ENCODE peak calls at places on chromosomes 2 and 18, in nine cellular contexts. E, Q, G, O, Y, M, R, U and X are unnamed samples.

GRCh38 chr2:28735511-28735910 is 16.1 kb upstream of the PPP1CB start:
- DNase-seq in R (no peak), Q (no peak), O (no peak), G (no peak), U (no peak), Y (no peak), M (no peak), E (no peak), X (no peak)

GRCh38 chr2:107303964-107304363 is 418.0 kb upstream of the ST6GAL2 start:
- DNase-seq in Q (no peak), M (no peak), U (no peak), E (no peak), O (no peak), Y (no peak), G (no peak), R (peak; percentile 10), X (no peak)

GRCh38 chr18:9918016-9918680 is 4.3 kb downstream of the VAPA start:
- DNase-seq in Y (no peak), E (peak; percentile 67), U (peak; percentile 31), R (no peak), G (peak; percentile 13), M (peak; percentile 56), O (no peak), Q (no peak), X (no peak)

GRCh38 chr2:128775064-128775347 is 456.3 kb upstream of the HS6ST1 start:
- DNase-seq in Q (no peak), R (no peak), M (no peak), U (no peak), E (no peak), G (no peak), O (no peak), Y (no peak), X (no peak)

GRCh38 chr2:234044157-234044556 is 6.3 kb upstream of the SPP2 start:
- DNase-seq in U (no peak), Y (no peak), G (no peak), M (peak; percentile 75), R (no peak), E (peak; percentile 93), Q (no peak), O (no peak), X (no peak)

GRCh38 chr18:46449499-46449898 is 207.5 kb downstream of the LOXHD1 start:
- DNase-seq in O (no peak), R (no peak), E (no peak), G (no peak), M (no peak), Y (no peak), U (no peak), Q (no peak), X (no peak)

GRCh38 chr2:231810905-231811304 is 24.7 kb downstream of the COPS7B start:
- DNase-seq in Y (no peak), E (peak; percentile 56), O (no peak), R (no peak), Q (no peak), M (peak; percentile 80), G (no peak), U (peak; percentile 24), X (no peak)

GRCh38 chr2:191927319-191927867 is 80.5 kb upstream of the CAVIN2 start:
- DNase-seq in R (no peak), Y (no peak), M (peak; percentile 82), E (peak; percentile 55), U (peak; percentile 45), G (peak; percentile 41), Q (no peak), O (no peak), X (no peak)

GRCh38 chr2:9057939-9058761 is 54.7 kb upstream of the MBOAT2 start:
- DNase-seq in G (no peak), U (peak; percentile 9), R (no peak), E (no peak), Y (no peak), Q (no peak), O (no peak), M (peak; percentile 50), X (no peak)

GRCh38 chr2:119803101-119803500 is 43.4 kb downstream of the PTPN4 start:
- DNase-seq in M (no peak), Q (no peak), R (no peak), G (no peak), U (no peak), E (no peak), Y (no peak), O (no peak), X (no peak)

GRCh38 chr18:42028232-42028832 is 73.3 kb downstream of the PIK3C3 start:
- DNase-seq in R (no peak), M (peak; percentile 62), U (peak; percentile 18), Y (no peak), O (no peak), E (peak; percentile 29), G (peak; percentile 7), Q (no peak), X (peak; percentile 53)

GRCh38 chr2:9096761-9097160 is 93.3 kb upstream of the MBOAT2 start:
- DNase-seq in R (no peak), M (no peak), G (no peak), Q (no peak), E (no peak), U (no peak), Y (no peak), O (no peak), X (no peak)

GRCh38 chr2:71530246-71530986 is 77.1 kb downstream of the DYSF start:
- DNase-seq in M (peak; percentile 70), O (no peak), Q (no peak), G (peak; percentile 83), R (peak; percentile 47), Y (peak; percentile 37), E (peak; percentile 62), U (peak; percentile 77), X (peak; percentile 62)

GRCh38 chr2:70962885-70963878 is 15.2 kb upstream of the ANKRD53 start:
- DNase-seq in G (no peak), R (no peak), U (no peak), O (no peak), E (no peak), Q (no peak), Y (peak; percentile 26), M (no peak), X (no peak)

GRCh38 chr2:28581312-28581711 is 85.5 kb downstream of the PLB1 start:
- DNase-seq in Q (no peak), G (no peak), U (no peak), E (no peak), M (no peak), R (no peak), O (no peak), Y (no peak), X (no peak)

GRCh38 chr2:203683421-203683820 is 23.0 kb upstream of the CD28 start:
- DNase-seq in E (no peak), Y (no peak), G (no peak), O (no peak), U (no peak), Q (no peak), R (no peak), M (no peak), X (no peak)

GRCh38 chr2:225184948-225185347 is 142.7 kb upstream of the DOCK10 start:
- DNase-seq in U (no peak), Q (no peak), R (no peak), G (no peak), Y (no peak), E (no peak), O (no peak), M (no peak), X (no peak)

GRCh38 chr2:37820471-37820991 is 104.6 kb upstream of the RMDN2 start:
- DNase-seq in Q (no peak), G (no peak), Y (no peak), O (no peak), R (no peak), U (no peak), E (no peak), M (peak; percentile 18), X (no peak)

GRCh38 chr2:100060875-100061274 is 81.5 kb downstream of the AFF3 start:
- DNase-seq in Q (no peak), R (no peak), G (no peak), E (no peak), O (no peak), U (no peak), M (no peak), Y (no peak), X (no peak)

GRCh38 chr2:29053680-29054400 is 20.5 kb downstream of the PCARE start:
- DNase-seq in O (peak; percentile 17), U (peak; percentile 71), Q (no peak), R (no peak), E (peak; percentile 43), Y (peak; percentile 3), M (peak; percentile 40), G (no peak), X (no peak)

GRCh38 chr2:76870581-76870980 is 651.6 kb downstream of the LRRTM4 start:
- DNase-seq in G (no peak), E (no peak), Y (no peak), R (no peak), U (no peak), M (no peak), Q (no peak), O (no peak), X (no peak)

GRCh38 chr2:1677833-1678165 is 66.5 kb downstream of the PXDN start:
- DNase-seq in U (no peak), M (no peak), Q (no peak), G (no peak), O (no peak), Y (no peak), R (no peak), E (no peak), X (no peak)

GRCh38 chr2:61179701-61180639 is 18.0 kb downstream of the C2orf74 start:
- DNase-seq in Q (peak; percentile 62), E (peak; percentile 47), O (peak; percentile 83), R (no peak), U (no peak), M (peak; percentile 89), Y (no peak), G (no peak), X (peak; percentile 19)
- H3K4me3 ChIP-seq in Q (peak overlapping the region; percentile 88), E (peak overlapping the region; percentile 68), O (peak overlapping the region; percentile 10), R (no peak overlapping the region), U (no peak overlapping the region), M (peak overlapping the region; percentile 86), Y (no peak overlapping the region), G (no peak overlapping the region), X (no peak overlapping the region)

DNA sequence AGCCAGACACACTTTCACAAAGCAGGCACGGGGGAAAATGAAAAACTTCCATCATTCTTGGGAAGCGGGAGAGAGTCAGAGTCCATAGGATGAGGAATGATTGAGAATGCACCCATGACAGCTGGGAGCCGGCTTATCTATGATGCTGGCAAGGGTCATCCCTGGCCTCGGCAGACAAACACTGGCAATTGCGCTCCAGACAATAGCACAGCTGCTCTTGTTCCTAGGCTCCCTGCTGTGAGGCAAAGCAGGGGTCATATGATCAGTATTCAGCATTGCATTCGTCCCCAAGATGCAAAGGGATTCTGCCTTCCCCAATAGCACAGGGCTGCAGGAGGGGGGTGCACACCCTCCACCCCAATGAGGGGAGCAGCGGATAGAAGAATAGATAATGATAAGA is 33.0 kb downstream of the CYRIA start:
- DNase-seq in R (no peak), O (no peak), G (no peak), U (peak; percentile 26), Q (no peak), M (no peak), Y (no peak), E (no peak), X (no peak)
- H3K4me1 ChIP-seq in R (no peaks in the 10 kb centered on the region), O (peaks cover 14% of the 10 kb centered on the region), G (no peaks in the 10 kb centered on the region), U (no peaks in the 10 kb centered on the region), Q (peaks cover 80% of the 10 kb centered on the region), M (no peaks in the 10 kb centered on the region), Y (no peaks in the 10 kb centered on the region), E (no peaks in the 10 kb centered on the region), X (no peaks in the 10 kb centered on the region)

GRCh38 chr2:101766871-101767739 is 69.6 kb downstream of the MAP4K4 start:
- DNase-seq in R (no peak), Q (no peak), U (peak; percentile 96), O (no peak), Y (no peak), G (no peak), M (peak; percentile 93), E (peak; percentile 87), X (peak; percentile 38)
- H3K4me3 ChIP-seq in R (no peak overlapping the region), Q (no peak overlapping the region), U (no peak overlapping the region), O (no peak overlapping the region), Y (no peak overlapping the region), G (peak overlapping the region; percentile 1), M (peak overlapping the region; percentile 25), E (no peak overlapping the region), X (no peak overlapping the region)

GRCh38 chr2:12732663-12733062 is 15.9 kb downstream of the TRIB2 start:
- DNase-seq in G (no peak), U (no peak), O (no peak), Y (peak; percentile 79), M (no peak), R (no peak), Q (peak; percentile 39), E (no peak), X (no peak)
- H3K4me1 ChIP-seq in G (no peaks in the 10 kb centered on the region), U (no peaks in the 10 kb centered on the region), O (peaks cover 37% of the 10 kb centered on the region), Y (peaks cover 8% of the 10 kb centered on the region), M (no peaks in the 10 kb centered on the region), R (peaks cover 12% of the 10 kb centered on the region), Q (peaks cover 9% of the 10 kb centered on the region), E (peaks cover 15% of the 10 kb centered on the region), X (no peaks in the 10 kb centered on the region)